ENCODE peak calls at places on chromosomes 16 and 17, in five cellular contexts. W is stimulated activated CD8-positive, alpha-beta memory T cell treated with anti-CD3 and anti-CD28 coated beads, Interleukin-4, amount 100 ng/mL, for 24 hours; Z is activated CD4-positive, alpha-beta T cell treated with anti-CD3 and anti-CD28 coated beads, Interleukin-2, amount 10 ng/mL, durations not matched to agents 7 days and 5 days; K is CD4-positive, alpha-beta memory T cell; S is NCI-H2081. L is an unnamed sample.

GRCh38 chr16:68992521-68992920 is 112.9 kb upstream of the HAS3 start:
- DNase-seq in W (no peak), Z (no peak), K (no peak), S (no peak), L (peak; percentile 52)

GRCh38 chr16:57007050-57007449 is 17.7 kb downstream of the NLRC5 start:
- DNase-seq in W (no peak), Z (no peak), K (no peak), S (no peak), L (no peak)

GRCh38 chr17:58606934-58607333 is 84.9 kb downstream of the TEX14 start:
- DNase-seq in W (no peak), Z (no peak), K (no peak), S (no peak), L (no peak)

GRCh38 chr17:49434821-49435581 is 20.3 kb upstream of the PHB1 start:
- DNase-seq in W (peak; percentile 9), Z (peak; percentile 51), K (peak; percentile 35), S (peak; percentile 39), L (no peak)

GRCh38 chr16:88657371-88657770 is 5.5 kb downstream of the MVD start:
- DNase-seq in W (no peak), Z (no peak), K (no peak), S (no peak), L (no peak)

GRCh38 chr16:12583237-12583897 is 220.3 kb downstream of the CPPED1 start:
- DNase-seq in W (no peak), Z (no peak), K (no peak), S (no peak), L (no peak)

GRCh38 chr16:85903576-85903975 is 4.6 kb downstream of the IRF8 start:
- DNase-seq in W (no peak), Z (no peak), K (no peak), S (no peak), L (no peak)

GRCh38 chr17:79785900-79786810 is 8.2 kb downstream of the CBX2 start:
- DNase-seq in W (no peak), Z (no peak), K (no peak), S (no peak), L (no peak)

GRCh38 chr17:4840893-4841242 is 7.7 kb downstream of the MINK1 start:
- DNase-seq in W (no peak), Z (no peak), K (peak; percentile 25), S (no peak), L (no peak)

GRCh38 chr17:63497708-63498483 is 21.0 kb downstream of the ACE start:
- DNase-seq in W (no peak), Z (no peak), K (no peak), S (peak; percentile 47), L (no peak)

GRCh38 chr17:15298176-15298575 is 33.0 kb upstream of the PMP22 start:
- DNase-seq in W (no peak), Z (no peak), K (no peak), S (no peak), L (peak; percentile 60)

GRCh38 chr17:14813649-14814048 is 451.5 kb downstream of the PMP22 start:
- DNase-seq in W (no peak), Z (peak; percentile 35), K (peak; percentile 34), S (no peak), L (no peak)

GRCh38 chr17:33676444-33676843 is 383.3 kb upstream of the ASIC2 start:
- DNase-seq in W (no peak), Z (no peak), K (no peak), S (no peak), L (no peak)